ENCODE peak calls at places on chromosome 7, in eight cellular contexts. A is NCI-H2081; P is EH; S is bronchial epithelial cell; I is pancreas; O is stomach; T is activated CD8-positive, alpha-beta memory T cell treated with anti-CD3 and anti-CD28 coated beads for 1 hour; D is left ventricle myocardium inferior. Y is an unnamed sample.

GRCh38 chr7:2934211-2934731 is 90.2 kb upstream of the GNA12 start:
- DNase-seq in A (no peak), P (peak), S (peak), I (no peak), O (no peak), T (no peak), D (no peak), Y (peak)

GRCh38 chr7:44222074-44222473 is 21.3 kb downstream of the YKT6 start:
- DNase-seq in A (no peak), P (no peak), S (no peak), I (no peak), O (no peak), T (no peak), D (no peak), Y (no peak)

GRCh38 chr7:73894851-73895441 is 34.0 kb downstream of the TMEM270 start:
- DNase-seq in A (no peak), P (peak), S (peak), I (peak), O (no peak), T (no peak), D (peak), Y (peak)

GRCh38 chr7:36894190-36894589 is 169.9 kb upstream of the AOAH start:
- DNase-seq in A (no peak), P (no peak), S (no peak), I (no peak), O (no peak), T (no peak), D (no peak), Y (no peak)

GRCh38 chr7:138890782-138891445 is 90.3 kb downstream of the KIAA1549 start:
- DNase-seq in A (peak), P (peak), S (no peak), I (peak), O (no peak), T (no peak), D (peak), Y (peak)

GRCh38 chr7:38542156-38542555 is 89.0 kb downstream of the AMPH start:
- DNase-seq in A (no peak), P (peak), S (no peak), I (no peak), O (no peak), T (no peak), D (no peak), Y (peak)

GRCh38 chr7:15720849-15721471 is 34.5 kb upstream of the MEOX2 start:
- DNase-seq in A (peak), P (peak), S (peak), I (peak), O (no peak), T (no peak), D (no peak), Y (peak)

GRCh38 chr7:136079934-136080333 is 102.8 kb upstream of the MTPN start:
- DNase-seq in A (no peak), P (no peak), S (no peak), I (no peak), O (no peak), T (no peak), D (no peak), Y (no peak)

GRCh38 chr7:2715341-2716231 is 27.6 kb downstream of the AMZ1 start:
- DNase-seq in A (no peak), P (peak), S (no peak), I (no peak), O (no peak), T (no peak), D (no peak), Y (no peak)

GRCh38 chr7:129458171-129458570 is 23.9 kb downstream of the STRIP2 start:
- DNase-seq in A (no peak), P (no peak), S (no peak), I (no peak), O (no peak), T (no peak), D (no peak), Y (no peak)

GRCh38 chr7:82375068-82375467 is 68.5 kb downstream of the CACNA2D1 start:
- DNase-seq in A (peak), P (no peak), S (no peak), I (no peak), O (no peak), T (no peak), D (no peak), Y (no peak)

GRCh38 chr7:155531686-155532085 is 14.7 kb downstream of the CNPY1 start:
- DNase-seq in A (no peak), P (no peak), S (peak), I (no peak), O (no peak), T (no peak), D (no peak), Y (no peak)

GRCh38 chr7:158026636-158027265 is 560.9 kb downstream of the PTPRN2 start:
- DNase-seq in A (no peak), P (no peak), S (no peak), I (no peak), O (no peak), T (no peak), D (no peak), Y (no peak)

GRCh38 chr7:114937422-114937821 is 15.5 kb downstream of the MDFIC start:
- DNase-seq in A (no peak), P (no peak), S (no peak), I (no peak), O (no peak), T (no peak), D (no peak), Y (no peak)

GRCh38 chr7:40673285-40673684 is 538.5 kb downstream of the SUGCT start:
- DNase-seq in A (no peak), P (peak), S (peak), I (no peak), O (no peak), T (no peak), D (no peak), Y (peak)

GRCh38 chr7:76244781-76245391 is 43.2 kb downstream of the SRRM3 start:
- DNase-seq in A (peak), P (no peak), S (no peak), I (no peak), O (no peak), T (no peak), D (no peak), Y (no peak)

GRCh38 chr7:28037220-28038010 is 143.2 kb downstream of the JAZF1 start:
- DNase-seq in A (no peak), P (peak), S (peak), I (no peak), O (no peak), T (no peak), D (no peak), Y (peak)

GRCh38 chr7:106979551-106980357 is 64.8 kb upstream of the PRKAR2B start:
- DNase-seq in A (no peak), P (no peak), S (no peak), I (no peak), O (no peak), T (no peak), D (no peak), Y (no peak)

GRCh38 chr7:130821864-130822263 is 87.9 kb upstream of the KLF14 start:
- DNase-seq in A (no peak), P (peak), S (no peak), I (no peak), O (no peak), T (no peak), D (no peak), Y (peak)

GRCh38 chr7:82985144-82985802 is 177.4 kb downstream of the PCLO start:
- DNase-seq in A (peak), P (no peak), S (peak), I (no peak), O (no peak), T (no peak), D (no peak), Y (no peak)

GRCh38 chr7:134457166-134457565 is 1.7 kb downstream of the AKR1B1 start:
- DNase-seq in A (no peak), P (peak), S (no peak), I (no peak), O (no peak), T (no peak), D (no peak), Y (no peak)

GRCh38 chr7:1748076-1748750 is 78.1 kb downstream of the ELFN1 start:
- DNase-seq in A (no peak), P (no peak), S (no peak), I (no peak), O (no peak), T (no peak), D (no peak), Y (no peak)

GRCh38 chr7:152521420-152522337 is 85.9 kb upstream of the KMT2C start:
- DNase-seq in A (no peak), P (no peak), S (no peak), I (peak), O (peak), T (no peak), D (no peak), Y (no peak)

GRCh38 chr7:2732959-2733584 is 45.1 kb downstream of the AMZ1 start:
- DNase-seq in A (peak), P (peak), S (peak), I (no peak), O (peak), T (no peak), D (peak), Y (peak)

GRCh38 chr7:108093903-108094302 is 36.3 kb downstream of the LAMB4 start:
- DNase-seq in A (no peak), P (peak), S (no peak), I (no peak), O (no peak), T (no peak), D (no peak), Y (peak)

Y was measured in astrocyte of the hippocampus.